ENCODE peak calls at places on chromosome 10, in four cellular contexts. Z, F, Y and C are unnamed samples.

GRCh38 chr10:12909182-12909835 is 92.2 kb downstream of the CCDC3 start:
- DNase-seq in Y (no peak), Z (no peak), F (no peak), C (no peak)

GRCh38 chr10:58291538-58292174 is 22.7 kb downstream of the CISD1 start:
- DNase-seq in Y (peak; percentile 30), F (peak; percentile 78), Z (peak; percentile 67), C (peak; percentile 24)

GRCh38 chr10:285216-285967 is 150.1 kb downstream of the ZMYND11 start:
- DNase-seq in Y (no peak), F (no peak), Z (no peak), C (no peak)

GRCh38 chr10:48627984-48628609 is 23.2 kb upstream of the ARHGAP22 start:
- DNase-seq in Z (no peak), F (no peak), Y (no peak), C (no peak)

GRCh38 chr10:98492763-98493162 is 46.0 kb upstream of the HPS1 start:
- DNase-seq in Z (no peak), F (no peak), Y (no peak), C (no peak)

GRCh38 chr10:132928261-132928660 is 14.1 kb downstream of the CFAP46 start:
- DNase-seq in Y (no peak), Z (no peak), F (no peak), C (no peak)

GRCh38 chr10:52248697-52249306 is 65.3 kb upstream of the DKK1 start:
- DNase-seq in Y (no peak), F (no peak), Z (no peak), C (no peak)

GRCh38 chr10:30056281-30056680 is 3.1 kb downstream of the JCAD start:
- DNase-seq in F (no peak), Y (peak; percentile 39), Z (no peak), C (no peak)

GRCh38 chr10:127774771-127775559 is 38.0 kb downstream of the FOXI2 start:
- DNase-seq in F (no peak), Z (no peak), Y (no peak), C (no peak)

GRCh38 chr10:30782543-30783461 is 153.2 kb upstream of the LYZL2 start:
- DNase-seq in Y (peak; percentile 63), Z (peak; percentile 15), F (peak; percentile 19), C (no peak)

GRCh38 chr10:68154211-68154497 is 44.9 kb downstream of the MYPN start:
- DNase-seq in F (no peak), Y (peak; percentile 71), Z (peak; percentile 65), C (no peak)

GRCh38 chr10:17234541-17234940 is 6.5 kb downstream of the VIM start:
- DNase-seq in F (no peak), Z (no peak), Y (no peak), C (no peak)

GRCh38 chr10:5871596-5871995 is 18.1 kb downstream of the ANKRD16 start:
- DNase-seq in Y (no peak), F (peak; percentile 49), Z (no peak), C (no peak)

GRCh38 chr10:124911124-124912051 is 30.5 kb upstream of the ZRANB1 start:
- DNase-seq in F (no peak), Y (peak; percentile 73), Z (no peak), C (no peak)

GRCh38 chr10:109919224-109919623 is 4.1 kb downstream of the XPNPEP1 start:
- DNase-seq in Y (no peak), Z (no peak), F (peak; percentile 51), C (no peak)

GRCh38 chr10:123326674-123327073 is 172.5 kb downstream of the BUB3 start:
- DNase-seq in Y (no peak), F (no peak), Z (no peak), C (no peak)

GRCh38 chr10:5199398-5199797 is 2.8 kb downstream of the AKR1C4 start:
- DNase-seq in Y (no peak), Z (no peak), F (no peak), C (no peak)

GRCh38 chr10:70894416-70894815 is 6.1 kb upstream of the PCBD1 start:
- DNase-seq in Y (no peak), Z (no peak), F (no peak), C (no peak)

GRCh38 chr10:22619111-22619510 is 95.3 kb downstream of the PIP4K2A start:
- DNase-seq in Z (no peak), Y (peak; percentile 59), F (no peak), C (no peak)

GRCh38 chr10:21173433-21173963 is 276.4 kb upstream of the NEBL start:
- DNase-seq in Y (no peak), F (no peak), Z (peak; percentile 43), C (no peak)
- TF ChIP-seq EZH2 in Y (peak; percentile 50), F (no peak), Z (no peak), C (no peak)

GRCh38 chr10:129965418-129965793 is 1.3 kb upstream of the EBF3 start:
- DNase-seq in F (no peak), Z (no peak), Y (no peak), C (no peak)

GRCh38 chr10:129965940-129966339 is 1.9 kb upstream of the EBF3 start:
- DNase-seq in Z (no peak), F (no peak), Y (no peak), C (no peak)

GRCh38 chr10:129966831-129967578 is 2.9 kb upstream of the EBF3 start:
- DNase-seq in Z (no peak), F (no peak), Y (no peak), C (no peak)

GRCh38 chr10:129967579-129968019 is 3.5 kb upstream of the EBF3 start:
- DNase-seq in Y (no peak), F (no peak), Z (no peak), C (no peak)

GRCh38 chr10:129966370-129966769 is 2.3 kb upstream of the EBF3 start:
- DNase-seq in Z (no peak), Y (no peak), F (no peak), C (no peak)
- TF ChIP-seq EZH2 in Z (no peak), Y (no peak), F (no peak), C (no peak)

GRCh38 chr10:100713049-100713858 is 32.1 kb upstream of the PAX2 start:
- DNase-seq in F (no peak), Z (no peak), Y (no peak), C (no peak)

GRCh38 chr10:100710151-100710871 is 35.1 kb upstream of the PAX2 start:
- DNase-seq in F (no peak), Z (no peak), Y (no peak), C (no peak)

GRCh38 chr10:100707261-100707848 is 38.0 kb upstream of the PAX2 start:
- DNase-seq in Z (no peak), F (no peak), Y (no peak), C (no peak)

GRCh38 chr10:100709146-100709545 is 36.2 kb upstream of the PAX2 start:
- DNase-seq in Z (no peak), Y (no peak), F (no peak), C (no peak)

GRCh38 chr10:100709655-100710054 is 35.7 kb upstream of the PAX2 start:
- DNase-seq in Z (no peak), F (no peak), Y (no peak), C (no peak)
- TF ChIP-seq EZH2 in Z (no peak), F (no peak), Y (peak; percentile 67), C (no peak)

GRCh38 chr10:101233443-101233842 is 4.2 kb upstream of the LBX1 start:
- DNase-seq in Y (no peak), Z (no peak), F (no peak), C (no peak)

GRCh38 chr10:101233863-101234262 is 4.6 kb upstream of the LBX1 start:
- DNase-seq in Y (no peak), Z (no peak), F (no peak), C (no peak)

GRCh38 chr10:101230185-101230917 is 1.1 kb upstream of the LBX1 start:
- DNase-seq in Z (no peak), F (no peak), Y (no peak), C (no peak)

GRCh38 chr10:101231092-101231491 is 1.8 kb upstream of the LBX1 start:
- DNase-seq in Z (no peak), F (no peak), Y (no peak), C (no peak)

GRCh38 chr10:101231912-101232689 is 2.8 kb upstream of the LBX1 start:
- DNase-seq in F (no peak), Z (no peak), Y (no peak), C (no peak)
- TF ChIP-seq EZH2 in F (no peak), Z (no peak), Y (peak; percentile 43), C (no peak)

GRCh38 chr10:103589074-103589630 is 95.6 kb downstream of the NEURL1 start:
- DNase-seq in F (no peak), Y (no peak), Z (no peak), C (no peak)
- TF ChIP-seq EZH2 in F (no peak), Y (no peak), Z (no peak), C (no peak)

GRCh38 chr10:79382491-79382941 is 35.2 kb downstream of the PPIF start:
- DNase-seq in Y (no peak), Z (no peak), F (no peak), C (no peak)
- TF ChIP-seq EZH2 in Y (no peak), Z (no peak), F (no peak), C (no peak)

GRCh38 chr10:44243851-44244502 is 140.9 kb downstream of the CXCL12 start:
- DNase-seq in Z (no peak), Y (no peak), F (no peak), C (no peak)
- TF ChIP-seq EZH2 in Z (no peak), Y (no peak), F (no peak), C (no peak)

DNA sequence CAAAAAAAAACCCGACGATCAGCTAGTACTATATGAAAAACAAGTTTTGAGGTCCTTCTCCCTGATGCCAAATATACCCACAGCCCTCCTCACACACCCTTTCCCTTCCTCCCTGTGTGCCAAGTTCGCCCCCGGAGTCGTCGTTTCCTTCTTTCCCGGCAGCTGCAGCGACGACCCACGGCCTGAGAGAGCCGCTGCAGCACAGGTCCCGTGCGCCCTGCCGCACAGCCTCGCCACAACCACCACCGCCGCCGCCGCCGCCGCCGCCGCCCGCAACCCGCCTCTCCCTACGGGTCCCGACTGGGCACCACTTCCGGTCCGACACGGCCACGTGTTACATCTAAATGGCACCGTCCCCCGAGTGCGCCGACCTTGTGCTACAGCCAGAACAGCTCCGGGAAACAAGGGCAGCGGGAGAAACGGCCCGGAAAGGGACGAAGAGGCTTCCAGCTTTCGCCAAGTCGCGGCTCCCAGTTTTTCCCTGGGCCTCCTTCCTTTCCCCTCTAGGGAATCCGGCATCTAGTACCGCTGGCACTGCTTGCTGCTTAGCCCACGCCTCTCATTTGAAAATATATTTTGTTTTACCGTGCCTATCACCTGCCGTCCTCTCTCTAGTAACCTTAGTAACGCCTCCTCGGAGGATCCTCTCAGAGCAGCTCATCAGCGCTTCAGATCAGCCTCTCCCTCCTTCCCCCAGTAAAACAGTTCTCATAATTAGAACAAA is at the start of gene FRA10AC1:
- DNase-seq in F (peak; percentile 80), Z (peak; percentile 92), Y (peak; percentile 87), C (peak; percentile 83)
- TF ChIP-seq EZH2 in F (no peak), Z (no peak), Y (no peak), C (no peak)

GRCh38 chr10:129969528-129970264 is 5.6 kb upstream of the EBF3 start:
- DNase-seq in F (no peak), Z (peak; percentile 62), Y (no peak), C (no peak)

GRCh38 chr10:129972145-129972965 is 8.3 kb upstream of the EBF3 start:
- DNase-seq in F (no peak), Z (no peak), Y (no peak), C (no peak)

GRCh38 chr10:129971381-129972144 is 7.5 kb upstream of the EBF3 start:
- DNase-seq in Y (no peak), Z (peak; percentile 90), F (peak; percentile 56), C (no peak)

GRCh38 chr10:129968937-129969527 is 5.0 kb upstream of the EBF3 start:
- DNase-seq in Y (no peak), Z (peak; percentile 91), F (peak; percentile 40), C (no peak)

GRCh38 chr10:129970404-129971364 is 6.6 kb upstream of the EBF3 start:
- DNase-seq in Z (peak; percentile 67), F (no peak), Y (no peak), C (no peak)
- TF ChIP-seq EZH2 in Z (no peak), F (no peak), Y (no peak), C (no peak)